ENCODE peak calls at places on chromosomes 5 and 9, in seven cellular contexts. M, L, N, S, K, B and O are unnamed samples. For H3K4me1, the result is how much of the 10 kb centered on the place peaks cover.

GRCh38 chr5:91283326-91283725 is 99.8 kb downstream of the ARRDC3 start:
- DNase-seq in N (no peak), M (no peak), K (no peak), B (no peak), L (no peak), S (no peak), O (no peak)

GRCh38 chr5:139524932-139525585 is 36.1 kb upstream of the UBE2D2 start:
- DNase-seq in M (no peak), N (no peak), B (no peak), S (no peak), K (no peak), L (no peak), O (no peak)

GRCh38 chr5:158126442-158127399 is 267.8 kb upstream of the CLINT1 start:
- DNase-seq in M (no peak), N (no peak), S (no peak), K (no peak), B (no peak), L (no peak), O (no peak)

GRCh38 chr5:72383280-72384205 is 63.4 kb downstream of the PTCD2 start:
- DNase-seq in K (peak), N (no peak), S (no peak), M (no peak), B (no peak), L (no peak), O (no peak)

GRCh38 chr9:73118898-73119554 is 32.6 kb upstream of the ANXA1 start:
- DNase-seq in M (no peak), S (no peak), K (peak), B (no peak), N (no peak), L (no peak), O (no peak)

GRCh38 chr9:77916410-77916819 is 115.2 kb downstream of the GNAQ start:
- DNase-seq in M (no peak), S (no peak), N (no peak), B (no peak), L (no peak), K (no peak), O (no peak)

GRCh38 chr5:76742586-76742985 is 26.7 kb downstream of the F2R start:
- DNase-seq in N (no peak), B (no peak), K (peak), S (no peak), L (no peak), M (no peak), O (no peak)

GRCh38 chr9:79945495-79945894 is 373.7 kb downstream of the TLE4 start:
- DNase-seq in S (no peak), L (no peak), K (no peak), M (no peak), B (no peak), N (no peak), O (no peak)

DNA sequence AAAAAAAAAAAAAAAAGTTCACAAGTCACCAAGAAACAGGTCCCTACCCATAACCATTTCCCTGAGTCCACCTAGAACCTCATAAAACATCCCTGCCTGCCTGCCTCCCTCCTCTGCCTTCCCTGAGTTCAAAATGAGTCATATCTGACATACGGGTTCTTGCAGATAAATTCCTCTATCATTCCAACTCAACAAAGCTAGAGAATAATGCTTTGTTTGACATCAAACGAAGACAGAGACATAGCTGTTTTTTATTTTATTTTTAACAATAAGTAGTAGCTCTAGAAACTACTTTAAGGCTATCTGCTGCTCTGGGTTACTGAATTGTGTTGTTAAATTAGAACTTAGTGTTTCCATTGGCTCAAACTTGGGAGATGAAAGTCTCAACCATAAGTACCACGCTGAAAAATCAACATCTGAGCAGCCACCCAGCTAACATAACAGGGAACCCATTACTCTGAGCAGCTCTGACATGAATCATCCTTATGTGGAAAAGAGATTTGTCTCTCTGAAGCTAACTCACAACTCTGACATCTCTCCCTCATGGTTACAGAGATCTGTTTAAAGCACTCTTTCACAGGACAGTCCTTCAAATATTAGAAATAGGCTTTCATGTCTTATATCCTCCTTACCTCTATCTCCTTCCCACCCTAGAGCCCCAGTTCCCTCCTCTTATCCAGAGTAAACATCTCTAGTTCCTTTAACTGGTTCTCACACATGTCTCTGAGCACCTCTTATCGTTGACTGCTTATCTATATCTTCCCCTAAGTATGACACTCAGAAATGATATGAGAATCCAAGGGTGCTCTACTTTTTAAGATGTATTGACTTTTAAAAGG is 12.1 kb downstream of the TMEM245 start:
- DNase-seq in M (no peak), B (no peak), L (no peak), K (peak), S (no peak), N (no peak), O (no peak)
- H3K4me1 ChIP-seq in M (under half), B (under half), L (half or more), K (under half), S (half or more), N (under half), O (half or more)

GRCh38 chr9:136644593-136645342 is 17.9 kb upstream of the EGFL7 start:
- DNase-seq in S (peak), M (peak), N (peak), B (peak), K (no peak), L (peak), O (peak)
- H3K4me3 ChIP-seq in S (peak), M (no peak), N (no peak), B (peak), K (no peak), L (no peak), O (no peak)

DNA sequence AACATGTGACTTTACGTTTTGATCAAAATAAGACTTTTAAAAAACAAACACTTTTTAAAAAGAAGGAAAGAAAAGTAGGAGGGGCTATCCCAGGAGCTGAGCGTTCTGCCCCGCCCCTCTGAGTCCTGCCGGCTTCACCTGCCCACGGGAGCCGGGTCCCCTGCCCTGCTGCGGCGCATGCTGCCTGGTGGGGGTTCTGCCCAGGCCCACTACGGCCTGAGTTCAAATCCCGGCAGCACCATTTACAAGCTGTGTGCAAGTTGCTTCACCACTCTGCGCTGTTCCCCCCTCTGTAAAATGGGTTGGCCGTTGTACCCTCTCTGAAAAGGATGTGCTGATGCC is 31.1 kb downstream of the GSN start:
- DNase-seq in B (no peak), K (no peak), S (no peak), M (peak), L (no peak), N (no peak), O (no peak)
- H3K4me1 ChIP-seq in B (under half), K (under half), S (half or more), M (under half), L (under half), N (under half), O (under half)

GRCh38 chr5:16886366-16886736 is 49.7 kb downstream of the MYO10 start:
- DNase-seq in K (peak), L (no peak), S (no peak), M (no peak), B (peak), N (no peak), O (no peak)
- H3K4me3 ChIP-seq in K (no peak), L (no peak), S (no peak), M (no peak), B (no peak), N (no peak), O (no peak)

GRCh38 chr9:4022435-4023067 is 277.3 kb downstream of the GLIS3 start:
- DNase-seq in K (no peak), M (no peak), N (no peak), S (no peak), L (no peak), B (no peak), O (no peak)
- H3K4me1 ChIP-seq in K (under half), M (under half), N (under half), S (under half), L (under half), B (under half), O (under half)

DNA sequence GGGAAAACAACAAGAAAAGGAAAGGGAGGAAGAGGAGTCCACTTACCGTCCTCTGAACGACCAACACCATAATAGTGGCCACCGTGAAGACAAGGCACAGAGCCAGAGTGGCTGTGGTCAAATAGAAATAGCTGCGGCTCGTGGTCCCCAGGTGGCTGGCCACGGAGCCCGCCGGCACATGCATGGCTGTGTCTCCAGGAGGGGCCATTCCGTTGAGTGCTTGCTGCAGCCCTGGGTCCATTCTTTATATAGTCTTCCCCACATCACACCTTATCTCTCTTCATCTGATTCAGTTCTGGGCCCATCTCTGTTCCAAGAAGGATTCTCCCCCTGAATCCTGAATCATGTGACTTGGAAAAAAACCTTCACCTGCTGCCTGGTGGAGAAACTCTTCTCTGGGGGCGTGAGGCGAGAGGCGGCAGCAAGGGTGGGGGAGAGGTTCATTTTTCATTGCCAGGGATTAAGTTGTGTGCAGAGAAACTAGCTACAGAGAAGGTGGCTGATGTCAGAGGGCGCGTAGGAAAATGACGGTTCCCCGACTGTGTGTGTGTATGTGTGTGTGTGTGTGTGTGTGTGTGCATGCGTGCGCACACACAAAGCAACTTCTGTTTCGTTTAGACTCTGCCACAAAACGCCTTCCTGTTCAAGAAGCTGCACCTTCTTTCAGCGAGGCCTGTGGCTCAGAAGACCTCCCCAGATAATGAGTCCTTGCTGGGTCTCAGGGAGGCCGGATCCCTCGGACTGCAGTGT is at the start of gene TNFSF8:
- DNase-seq in L (peak), K (no peak), S (no peak), N (peak), B (no peak), M (no peak), O (peak)
- H3K4me3 ChIP-seq in L (peak), K (no peak), S (peak), N (peak), B (no peak), M (peak), O (peak)

GRCh38 chr5:83864652-83865051 is 144.0 kb upstream of the HAPLN1 start:
- DNase-seq in L (no peak), M (no peak), K (no peak), B (no peak), S (no peak), N (no peak), O (no peak)
- H3K4me1 ChIP-seq in L (under half), M (under half), K (under half), B (under half), S (under half), N (under half), O (under half)